ENCODE peak calls at places on chromosome 2, in ten cellular contexts. S is spleen, J is HepG2, G is sigmoid colon, F is stomach, X is upper lobe of left lung, R is K562, N is endothelial cell of umbilical vein, L is H1, B is HCT116. Z is an unnamed sample. For H3K4me1, the result is how much of the 10 kb centered on the place peaks cover.

GRCh38 chr2:196088209-196088608 is 19.6 kb upstream of the DNAH7 start:
- DNase-seq in S (no peak), J (peak), G (no peak), F (no peak), X (no peak), R (no peak), N (no peak), L (no peak), B (no peak), Z (no peak)

GRCh38 chr2:96150791-96151594 is 5.8 kb upstream of the DUSP2 start:
- DNase-seq in S (peak), J (no peak), G (peak), F (no peak), X (no peak), R (no peak), N (no peak), L (no peak), B (no peak), Z (no peak)

GRCh38 chr2:54830546-54830945 is 107.1 kb downstream of the EML6 start:
- DNase-seq in S (no peak), J (no peak), G (no peak), F (no peak), X (no peak), R (no peak), N (peak), L (no peak), B (no peak), Z (no peak)

GRCh38 chr2:214985619-214986018 is 152.8 kb downstream of the ABCA12 start:
- DNase-seq in S (no peak), J (no peak), G (no peak), F (no peak), X (no peak), R (no peak), N (no peak), L (no peak), B (no peak), Z (no peak)

GRCh38 chr2:238107525-238108422 is 7.6 kb downstream of the ESPNL start:
- DNase-seq in S (peak), J (peak), G (peak), F (no peak), X (no peak), R (no peak), N (no peak), L (peak), B (no peak), Z (no peak)

GRCh38 chr2:235024191-235024611 is 72.4 kb downstream of the SH3BP4 start:
- DNase-seq in S (no peak), J (no peak), G (peak), F (no peak), X (no peak), R (no peak), N (no peak), L (no peak), B (no peak), Z (no peak)

GRCh38 chr2:84906900-84907714 is 1.7 kb downstream of the TMSB10 start:
- DNase-seq in S (peak), J (peak), G (peak), F (no peak), X (peak), R (peak), N (peak), L (no peak), B (peak), Z (peak)

GRCh38 chr2:181771355-181771754 is 91.0 kb upstream of the NEUROD1 start:
- DNase-seq in S (no peak), J (no peak), G (no peak), F (no peak), X (no peak), R (no peak), N (no peak), L (no peak), B (no peak), Z (no peak)

GRCh38 chr2:96832751-96833507 is 10.9 kb downstream of the ANKRD23 start:
- DNase-seq in S (peak), J (no peak), G (peak), F (peak), X (no peak), R (no peak), N (no peak), L (peak), B (no peak), Z (no peak)

GRCh38 chr2:71667256-71668182 is 214.2 kb downstream of the DYSF start:
- DNase-seq in S (peak), J (no peak), G (peak), F (no peak), X (no peak), R (no peak), N (no peak), L (no peak), B (no peak), Z (no peak)

GRCh38 chr2:167103028-167103756 is 214.9 kb downstream of the XIRP2 start:
- DNase-seq in S (no peak), J (peak), G (no peak), F (no peak), X (no peak), R (no peak), N (peak), L (no peak), B (no peak), Z (no peak)

GRCh38 chr2:135948642-135949355 is 36.6 kb downstream of the DARS1 start:
- DNase-seq in S (no peak), J (no peak), G (no peak), F (no peak), X (no peak), R (peak), N (peak), L (no peak), B (peak), Z (no peak)

GRCh38 chr2:191382801-191383200 is 137.6 kb downstream of the MYO1B start:
- DNase-seq in S (no peak), J (peak), G (no peak), F (peak), X (no peak), R (no peak), N (peak), L (no peak), B (no peak), Z (no peak)

GRCh38 chr2:20242727-20243377 is 17.9 kb upstream of the SDC1 start:
- DNase-seq in S (no peak), J (peak), G (no peak), F (no peak), X (no peak), R (peak), N (no peak), L (peak), B (no peak), Z (no peak)

DNA sequence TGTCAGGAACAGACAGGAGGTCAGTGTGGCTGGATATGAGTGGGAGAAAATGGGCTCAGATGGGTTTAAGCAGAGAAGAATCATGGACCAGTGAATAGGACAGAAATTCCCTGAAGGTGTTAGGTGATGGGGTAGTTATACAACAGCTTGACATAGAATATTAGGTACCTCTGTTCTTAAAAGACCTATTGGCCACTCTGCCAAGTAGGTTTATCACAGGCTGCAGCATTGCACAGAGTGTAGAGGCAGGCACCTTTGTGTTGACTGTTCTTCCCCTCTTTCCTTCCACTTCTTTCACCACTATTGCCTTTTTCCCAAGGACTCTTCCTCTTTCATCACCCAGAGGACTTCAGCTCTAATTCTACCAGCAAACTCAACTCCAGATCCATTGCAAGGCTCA is 274.4 kb downstream of the CDCA7 start:
- DNase-seq in S (no peak), J (no peak), G (no peak), F (no peak), X (no peak), R (no peak), N (no peak), L (no peak), B (no peak), Z (no peak)
- H3K4me1 ChIP-seq in S (under half), J (under half), G (under half), F (under half), X (under half), R (under half), N (under half), L (under half), B (under half), Z (under half)

DNA sequence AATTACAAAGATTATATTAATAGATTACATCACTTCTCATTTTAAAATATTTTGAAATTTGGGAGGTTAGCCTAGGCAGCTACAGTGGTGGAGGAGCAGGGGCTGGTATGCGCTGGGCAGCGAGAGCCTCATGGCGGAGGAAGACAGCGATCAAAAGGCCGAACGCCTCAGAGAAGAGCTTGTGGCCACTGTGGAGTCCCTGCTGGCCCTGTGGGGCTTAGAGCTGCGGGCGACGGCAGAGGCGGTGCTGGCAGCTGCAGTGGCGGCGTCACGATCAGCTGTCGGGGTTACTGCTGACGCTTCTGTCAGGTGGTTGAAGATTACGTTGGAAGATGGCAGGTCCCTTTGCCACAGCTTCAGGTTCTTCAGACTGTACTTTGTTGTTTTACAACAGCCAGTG is 87.4 kb downstream of the ROCK2 start:
- DNase-seq in S (no peak), J (no peak), G (no peak), F (no peak), X (peak), R (no peak), N (no peak), L (no peak), B (no peak), Z (no peak)
- TF ChIP-seq POLR2AphosphoS5 in S (no peak), J (no peak), G (no peak), F (no peak), X (no peak), R (no peak), N (no peak), L (no peak), B (no peak), Z (no peak)

DNA sequence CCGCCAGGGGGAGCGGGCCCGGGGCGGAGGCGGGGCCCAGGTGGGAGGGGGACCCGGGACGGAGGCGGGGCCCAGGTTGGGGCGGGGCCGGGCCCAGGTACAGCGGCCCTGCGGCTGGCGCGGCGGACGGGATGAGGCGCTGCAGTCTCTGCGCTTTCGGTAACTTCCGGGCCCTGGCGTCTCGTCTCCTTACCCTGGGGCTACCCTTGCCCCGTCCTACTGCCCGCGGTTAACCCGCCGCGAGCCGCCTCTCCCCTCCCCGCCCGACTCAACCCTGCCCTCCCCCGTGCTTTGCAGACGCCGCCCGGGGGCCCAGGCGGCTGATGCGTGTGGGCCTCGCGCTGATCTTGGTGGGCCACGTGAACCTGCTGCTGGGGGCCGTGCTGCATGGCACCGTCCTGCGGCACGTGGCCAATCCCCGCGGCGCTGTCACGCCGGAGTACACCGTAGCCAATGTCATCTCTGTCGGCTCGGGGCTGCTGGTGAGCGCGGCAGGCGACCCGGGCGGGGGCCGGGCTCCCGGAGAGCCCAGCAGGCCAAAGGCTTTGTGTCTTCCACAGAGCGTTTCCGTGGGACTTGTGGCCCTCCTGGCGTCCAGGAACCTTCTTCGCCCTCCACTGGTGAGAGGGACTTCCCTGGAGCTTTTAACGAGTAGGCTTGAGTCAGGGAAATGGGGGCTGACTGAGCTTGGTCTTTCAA is at the start of gene KRTCAP3:
- DNase-seq in S (peak), J (no peak), G (no peak), F (peak), X (peak), R (peak), N (no peak), L (peak), B (peak), Z (no peak)
- TF ChIP-seq POLR2A in S (no peak), J (peak), G (no peak), F (no peak), X (peak), R (no peak), N (no peak), L (peak), B (peak), Z (no peak)

GRCh38 chr2:102149644-102150455 is 7.3 kb downstream of the IL1R1 start:
- DNase-seq in S (no peak), J (no peak), G (no peak), F (no peak), X (no peak), R (no peak), N (peak), L (no peak), B (no peak), Z (no peak)
- H3K4me1 ChIP-seq in S (under half), J (half or more), G (under half), F (under half), X (under half), R (under half), N (under half), L (under half), B (under half), Z (half or more)

Z was measured in vagina.